ENCODE peak calls at places on chromosomes 7 and 10, in four cellular contexts. O is IMR-90, Z is DND-41, Y is SK-N-SH. Q is an unnamed sample.

GRCh38 chr10:59965899-59966650 is 59.7 kb upstream of the CCDC6 start:
- DNase-seq in O (no peak), Z (no peak), Y (peak), Q (no peak)

GRCh38 chr7:44279731-44280505 is 45.5 kb downstream of the CAMK2B start:
- DNase-seq in O (no peak), Z (no peak), Y (peak), Q (no peak)

GRCh38 chr7:104275900-104276299 is 52.5 kb upstream of the LHFPL3 start:
- DNase-seq in O (peak), Z (no peak), Y (no peak), Q (no peak)

GRCh38 chr7:106112972-106113421 is 885 bp upstream of the SYPL1 start:
- DNase-seq in O (no peak), Z (no peak), Y (no peak), Q (no peak)

GRCh38 chr10:75449320-75450061 is 18.1 kb downstream of the LRMDA start:
- DNase-seq in O (no peak), Z (no peak), Y (no peak), Q (no peak)

GRCh38 chr7:79137942-79138341 is 315.5 kb downstream of the MAGI2 start:
- DNase-seq in O (peak), Z (no peak), Y (no peak), Q (no peak)

GRCh38 chr7:23242935-23243334 is 3.6 kb upstream of the GPNMB start:
- DNase-seq in O (no peak), Z (no peak), Y (no peak), Q (no peak)

GRCh38 chr7:97457054-97457453 is 274.8 kb upstream of the TAC1 start:
- DNase-seq in O (no peak), Z (no peak), Y (no peak), Q (no peak)

GRCh38 chr10:34739915-34740314 is 75.2 kb downstream of the PARD3 start:
- DNase-seq in O (peak), Z (peak), Y (no peak), Q (no peak)

GRCh38 chr7:3194501-3195141 is 106.4 kb upstream of the SDK1 start:
- DNase-seq in O (peak), Z (no peak), Y (no peak), Q (no peak)

GRCh38 chr7:20172736-20173334 is 44.3 kb downstream of the MACC1 start:
- DNase-seq in O (peak), Z (peak), Y (peak), Q (peak)

GRCh38 chr10:11720260-11720741 is 21.9 kb upstream of the ECHDC3 start:
- DNase-seq in O (no peak), Z (no peak), Y (no peak), Q (no peak)

GRCh38 chr7:157080111-157080730 is 58.5 kb upstream of the UBE3C start:
- DNase-seq in O (peak), Z (no peak), Y (no peak), Q (no peak)

GRCh38 chr7:142626420-142627035 is 122.7 kb upstream of the PRSS1 start:
- DNase-seq in O (peak), Z (no peak), Y (peak), Q (peak)

GRCh38 chr7:102287465-102288146 is 938 bp downstream of the SH2B2 start:
- DNase-seq in O (no peak), Z (no peak), Y (peak), Q (peak)

GRCh38 chr7:46129831-46130230 is 208.8 kb upstream of the IGFBP3 start:
- DNase-seq in O (no peak), Z (no peak), Y (peak), Q (peak)

GRCh38 chr7:29078286-29078685 is 68.1 kb downstream of the CPVL start:
- DNase-seq in O (no peak), Z (no peak), Y (no peak), Q (peak)

GRCh38 chr7:35685781-35686180 is 9.2 kb downstream of the HERPUD2 start:
- DNase-seq in O (no peak), Z (no peak), Y (no peak), Q (peak)

GRCh38 chr7:134547738-134548054 is 1.2 kb upstream of the AKR1B15 start:
- DNase-seq in O (peak), Z (peak), Y (no peak), Q (no peak)

GRCh38 chr10:122123186-122123585 is 134.2 kb downstream of the TACC2 start:
- DNase-seq in O (no peak), Z (no peak), Y (no peak), Q (no peak)

GRCh38 chr10:60035984-60036383 is 129.6 kb upstream of the CCDC6 start:
- DNase-seq in O (no peak), Z (no peak), Y (no peak), Q (no peak)

GRCh38 chr10:103679096-103679790 is 176.1 kb downstream of the SH3PXD2A start:
- DNase-seq in O (peak), Z (no peak), Y (no peak), Q (no peak)

GRCh38 chr10:93468532-93469213 is 13.5 kb downstream of the MYOF start:
- DNase-seq in O (peak), Z (no peak), Y (no peak), Q (no peak)

GRCh38 chr7:90111-91063 is 102.0 kb upstream of the FAM20C start:
- DNase-seq in O (peak), Z (no peak), Y (no peak), Q (no peak)

GRCh38 chr10:49407552-49408137 is 11.8 kb upstream of the DRGX start:
- DNase-seq in O (peak), Z (peak), Y (peak), Q (peak)

GRCh38 chr7:117401293-117402002 is 25.8 kb downstream of the ASZ1 start:
- DNase-seq in O (peak), Z (no peak), Y (no peak), Q (no peak)

GRCh38 chr10:32163076-32163773 is 107.0 kb upstream of the KIF5B start:
- DNase-seq in O (peak), Z (no peak), Y (no peak), Q (no peak)

GRCh38 chr7:157461805-157462771 is 125.3 kb downstream of the DNAJB6 start:
- DNase-seq in O (no peak), Z (no peak), Y (no peak), Q (no peak)

GRCh38 chr7:16648551-16648950 is 2.6 kb downstream of the BZW2 start:
- DNase-seq in O (no peak), Z (no peak), Y (no peak), Q (no peak)

GRCh38 chr10:127556911-127557310 is 7.8 kb downstream of the NPS start:
- DNase-seq in O (no peak), Z (peak), Y (no peak), Q (no peak)

GRCh38 chr7:76310102-76310957 is 7.9 kb downstream of the HSPB1 start:
- DNase-seq in O (no peak), Z (peak), Y (peak), Q (no peak)

GRCh38 chr7:87999261-87999660 is 65.2 kb downstream of the ADAM22 start:
- DNase-seq in O (no peak), Z (no peak), Y (no peak), Q (no peak)

GRCh38 chr7:100432621-100433275 is 3.1 kb downstream of the MEPCE start:
- DNase-seq in O (no peak), Z (no peak), Y (no peak), Q (no peak)
- H3K4me2 ChIP-seq in O (no peak), Z (peak), Y (peak), Q (peak)

GRCh38 chr10:85642421-85643170 is 724.0 kb downstream of the GRID1 start:
- DNase-seq in O (no peak), Z (no peak), Y (no peak), Q (no peak)

GRCh38 chr10:85641479-85641967 is 725.1 kb downstream of the GRID1 start:
- DNase-seq in O (no peak), Z (no peak), Y (no peak), Q (peak)

GRCh38 chr10:85643839-85644525 is 722.6 kb downstream of the GRID1 start:
- DNase-seq in O (no peak), Z (no peak), Y (no peak), Q (no peak)

GRCh38 chr10:85643171-85643838 is 723.3 kb downstream of the GRID1 start:
- DNase-seq in O (no peak), Z (no peak), Y (no peak), Q (no peak)

GRCh38 chr10:85642082-85642420 is 724.5 kb downstream of the GRID1 start:
- DNase-seq in O (no peak), Z (no peak), Y (no peak), Q (no peak)
- H3K4me2 ChIP-seq in O (no peak), Z (no peak), Y (no peak), Q (no peak)

DNA sequence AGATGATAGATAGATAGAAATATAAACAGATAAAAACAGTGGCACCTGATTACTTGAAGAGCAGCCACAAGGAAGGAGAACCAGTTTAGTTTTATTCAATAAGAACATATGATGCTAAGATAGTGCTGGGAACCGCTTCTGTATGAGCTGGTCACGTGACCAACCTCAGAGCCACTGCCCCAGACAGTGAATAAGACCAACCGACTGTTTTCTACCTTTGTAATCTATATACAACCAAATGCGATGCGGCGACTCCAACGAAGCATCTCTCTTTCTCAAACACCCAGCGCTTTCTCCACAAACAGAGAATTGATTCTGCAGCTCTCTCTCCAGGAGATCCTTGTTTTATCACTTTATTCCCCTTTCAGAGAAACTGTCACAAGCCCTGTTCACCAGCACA is 55.5 kb upstream of the JCAD start:
- DNase-seq in O (peak), Z (no peak), Y (peak), Q (no peak)
- H3K4me2 ChIP-seq in O (peak), Z (no peak), Y (peak), Q (no peak)

GRCh38 chr10:18005781-18006456 is 54.2 kb downstream of the SLC39A12 start:
- DNase-seq in O (peak), Z (no peak), Y (no peak), Q (no peak)

GRCh38 chr10:18005445-18005780 is 53.7 kb downstream of the SLC39A12 start:
- DNase-seq in O (no peak), Z (no peak), Y (no peak), Q (no peak)

GRCh38 chr10:18010050-18010449 is 58.3 kb downstream of the SLC39A12 start:
- DNase-seq in O (peak), Z (no peak), Y (no peak), Q (no peak)

DNA sequence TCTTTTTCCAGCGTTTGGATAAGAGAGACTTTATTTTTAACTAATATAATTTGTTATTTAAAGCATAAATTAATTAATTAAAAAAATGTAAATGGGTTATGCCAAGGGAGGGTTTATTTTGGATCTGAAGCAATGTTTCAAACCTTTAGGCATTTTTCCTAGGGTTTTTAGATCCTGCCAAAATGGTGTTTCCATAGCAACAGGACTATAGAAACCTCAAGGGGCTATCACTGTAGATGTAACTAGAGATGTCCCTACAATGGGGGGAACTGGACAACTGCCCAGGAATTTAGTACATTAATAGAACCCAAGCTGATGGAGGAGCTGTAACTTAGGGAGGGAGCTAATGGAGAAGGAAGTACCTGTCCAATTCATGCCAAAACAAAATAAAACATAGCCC is 57.3 kb downstream of the SLC39A12 start:
- DNase-seq in O (no peak), Z (no peak), Y (no peak), Q (no peak)
- H3K4me2 ChIP-seq in O (no peak), Z (no peak), Y (no peak), Q (no peak)

DNA sequence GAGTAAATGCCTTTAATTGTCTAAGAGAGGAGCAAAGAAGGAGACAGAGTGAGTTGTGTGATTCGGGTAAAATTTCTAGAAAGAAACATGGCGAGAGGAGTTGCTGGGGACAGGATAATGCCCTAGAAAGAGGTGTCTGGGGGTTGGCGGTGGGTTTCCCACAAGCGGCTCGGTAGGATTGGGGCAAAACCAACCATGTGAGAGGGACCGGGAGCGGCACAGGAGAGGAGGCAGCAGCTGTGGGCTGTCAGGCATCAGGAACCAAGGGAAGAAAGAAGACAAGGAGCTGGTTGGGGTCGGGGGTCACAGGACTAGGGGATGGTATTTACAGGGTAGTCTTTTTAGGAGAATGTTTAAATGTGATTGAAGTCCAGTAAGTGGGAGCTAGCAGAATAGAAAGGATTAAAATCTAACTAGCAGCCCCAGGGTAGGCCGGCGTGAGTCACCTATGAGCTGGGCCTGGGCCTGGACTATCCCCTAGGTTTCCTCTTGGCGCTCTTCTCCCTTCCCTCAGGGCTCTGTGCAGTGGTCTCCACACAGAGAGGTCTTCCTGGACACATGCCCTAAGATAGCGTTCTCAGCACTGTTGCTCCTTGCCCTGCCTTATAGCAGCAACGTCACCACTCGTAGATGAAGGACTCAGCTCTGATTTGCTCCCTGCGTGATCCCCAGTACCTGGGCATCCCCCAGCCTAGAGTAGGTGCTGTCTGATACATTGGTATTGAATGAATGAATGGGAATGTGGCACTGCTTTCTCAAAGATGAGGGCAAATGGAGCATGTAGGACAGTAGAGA is 32.6 kb downstream of the IKZF1 start:
- DNase-seq in O (no peak), Z (no peak), Y (no peak), Q (no peak)
- H3K4me2 ChIP-seq in O (no peak), Z (peak), Y (no peak), Q (peak)

GRCh38 chr7:100544949-100545635 is 6.1 kb downstream of the AGFG2 start:
- DNase-seq in O (peak), Z (no peak), Y (no peak), Q (no peak)
- H3K4me2 ChIP-seq in O (peak), Z (no peak), Y (peak), Q (no peak)

GRCh38 chr10:117365612-117366011 is 9.6 kb downstream of the PDZD8 start:
- DNase-seq in O (no peak), Z (no peak), Y (no peak), Q (no peak)
- H3K4me2 ChIP-seq in O (no peak), Z (peak), Y (no peak), Q (no peak)

DNA sequence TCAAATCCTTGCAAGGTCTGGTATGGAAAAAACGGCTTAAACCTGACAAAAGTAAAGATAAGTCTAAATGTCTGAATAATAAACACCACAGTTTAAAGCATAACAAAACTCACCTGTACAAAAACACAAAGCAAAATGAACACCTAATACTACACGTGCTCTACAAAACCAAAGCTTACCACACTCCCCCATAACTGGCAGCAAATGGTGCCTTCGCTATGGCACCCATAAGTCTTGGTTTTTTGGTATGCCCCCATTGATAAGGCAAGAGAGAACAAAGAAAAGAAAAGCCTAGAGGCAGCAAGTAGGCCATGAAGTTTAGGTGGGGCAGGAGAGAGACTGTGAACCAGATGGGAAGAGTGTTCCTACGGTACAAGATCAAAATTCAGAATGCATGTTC is 34.2 kb downstream of the PDZD8 start:
- DNase-seq in O (no peak), Z (no peak), Y (no peak), Q (no peak)
- H3K4me2 ChIP-seq in O (no peak), Z (no peak), Y (no peak), Q (no peak)